ENCODE peak calls at places on chromosomes 13 and 19, in four cellular contexts. One of them, this sample, is unnamed.

GRCh38 chr19:6412111-6412999 is 12.3 kb downstream of the KHSRP start:
- DNase-seq in A549: no peak
- DNase-seq in lower leg skin: no peak
- DNase-seq in Caco-2: peak
- DNase-seq in this sample: no peak

GRCh38 chr13:94914829-94915228 is 202.5 kb upstream of the SOX21 start:
- DNase-seq in A549: no peak
- DNase-seq in lower leg skin: no peak
- DNase-seq in Caco-2: no peak
- DNase-seq in this sample: no peak

GRCh38 chr13:21901772-21902708 is 231.2 kb downstream of the FGF9 start:
- DNase-seq in A549: no peak
- DNase-seq in Caco-2: no peak
- DNase-seq in lower leg skin: peak
- DNase-seq in this sample: no peak

GRCh38 chr19:13962738-13963602 is 10.7 kb downstream of the DCAF15 start:
- DNase-seq in lower leg skin: no peak
- DNase-seq in A549: no peak
- DNase-seq in Caco-2: no peak
- DNase-seq in this sample: no peak

GRCh38 chr13:109778102-109778542 is 8.3 kb downstream of the IRS2 start:
- DNase-seq in A549: no peak
- DNase-seq in Caco-2: no peak
- DNase-seq in lower leg skin: no peak
- DNase-seq in this sample: no peak

GRCh38 chr13:38687246-38688229 is 661 bp downstream of the FREM2 start:
- DNase-seq in A549: no peak
- DNase-seq in lower leg skin: no peak
- DNase-seq in Caco-2: no peak
- DNase-seq in this sample: no peak

GRCh38 chr13:112804374-112804773 is 114.5 kb downstream of the ATP11A start:
- DNase-seq in lower leg skin: no peak
- DNase-seq in A549: no peak
- DNase-seq in Caco-2: no peak
- DNase-seq in this sample: no peak

GRCh38 chr13:50713849-50714248 is 129.6 kb downstream of the DLEU7 start:
- DNase-seq in Caco-2: no peak
- DNase-seq in A549: no peak
- DNase-seq in lower leg skin: no peak
- DNase-seq in this sample: no peak

GRCh38 chr13:75385708-75386083 is 96.3 kb downstream of the TBC1D4 start:
- DNase-seq in A549: no peak
- DNase-seq in lower leg skin: no peak
- DNase-seq in Caco-2: peak
- DNase-seq in this sample: no peak

GRCh38 chr13:29991343-29991742 is 140.9 kb upstream of the UBL3 start:
- DNase-seq in A549: no peak
- DNase-seq in Caco-2: no peak
- DNase-seq in lower leg skin: no peak
- DNase-seq in this sample: no peak

GRCh38 chr19:29805026-29805925 is 6.5 kb upstream of the CCNE1 start:
- DNase-seq in A549: no peak
- DNase-seq in Caco-2: no peak
- DNase-seq in lower leg skin: no peak
- DNase-seq in this sample: no peak

GRCh38 chr19:45464861-45465427 is 2.9 kb upstream of the FOSB start:
- DNase-seq in A549: no peak
- DNase-seq in Caco-2: no peak
- DNase-seq in lower leg skin: no peak
- DNase-seq in this sample: no peak

GRCh38 chr19:2612619-2613249 is 89.8 kb downstream of the GNG7 start:
- DNase-seq in Caco-2: no peak
- DNase-seq in A549: no peak
- DNase-seq in lower leg skin: no peak
- DNase-seq in this sample: no peak

GRCh38 chr19:39413903-39414608 is 1.6 kb downstream of the PLEKHG2 start:
- DNase-seq in Caco-2: peak
- DNase-seq in lower leg skin: peak
- DNase-seq in A549: peak
- DNase-seq in this sample: no peak

GRCh38 chr13:47858042-47858677 is 142.9 kb downstream of the SUCLA2 start:
- DNase-seq in lower leg skin: no peak
- DNase-seq in Caco-2: no peak
- DNase-seq in A549: no peak
- DNase-seq in this sample: no peak

DNA sequence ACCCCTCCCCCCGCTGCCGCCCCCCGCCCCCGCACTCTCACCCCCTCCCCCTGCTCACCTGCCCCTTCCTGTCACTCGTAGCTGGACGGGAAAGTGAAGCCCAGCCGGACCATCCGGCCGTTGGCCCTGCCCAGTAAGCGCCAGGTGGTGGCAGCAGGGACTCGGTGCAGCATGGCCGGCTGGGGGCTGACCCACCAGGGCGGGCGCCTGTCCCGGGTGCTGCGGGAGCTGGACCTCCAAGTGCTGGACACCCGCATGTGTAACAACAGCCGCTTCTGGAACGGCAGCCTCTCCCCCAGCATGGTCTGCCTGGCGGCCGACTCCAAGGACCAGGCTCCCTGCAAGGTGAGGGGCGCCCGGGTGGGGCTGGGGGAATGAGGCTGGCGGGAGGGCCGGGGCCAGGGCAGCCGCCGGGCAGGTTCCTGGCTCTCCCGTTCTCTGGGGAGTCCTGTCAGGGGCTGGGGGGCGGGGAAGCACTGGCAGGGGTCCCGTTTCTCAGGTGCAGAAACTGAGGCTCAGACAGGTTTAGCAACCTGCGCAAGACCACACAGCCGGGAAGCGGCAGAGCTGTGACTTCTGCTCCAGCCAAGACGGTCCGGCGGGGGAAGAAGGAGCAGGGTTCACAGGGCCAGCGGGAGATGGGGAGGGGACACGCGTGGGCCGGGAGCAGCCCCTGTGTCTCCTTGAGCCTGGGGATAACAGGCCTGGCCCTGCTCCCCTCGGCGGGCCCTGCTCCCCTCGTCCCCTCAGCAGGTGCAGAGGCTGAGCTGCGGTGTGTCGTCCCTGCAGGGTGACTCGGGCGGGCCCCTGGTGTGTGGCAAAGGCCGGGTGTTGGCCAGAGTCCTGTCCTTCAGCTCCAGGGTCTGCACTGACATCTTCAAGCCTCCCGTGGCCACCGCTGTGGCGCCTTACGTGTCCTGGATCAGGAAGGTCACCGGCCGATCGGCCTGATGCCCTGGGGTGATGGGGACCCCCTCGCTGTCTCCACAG is 5.3 kb downstream of the GZMM start:
- DNase-seq in Caco-2: no peak
- DNase-seq in A549: no peak
- DNase-seq in lower leg skin: no peak
- DNase-seq in this sample: no peak
- TF ChIP-seq CTCF in Caco-2: no peak
- TF ChIP-seq CTCF in A549: no peak
- TF ChIP-seq CTCF in lower leg skin: no peak
- TF ChIP-seq CTCF in this sample: no peak

DNA sequence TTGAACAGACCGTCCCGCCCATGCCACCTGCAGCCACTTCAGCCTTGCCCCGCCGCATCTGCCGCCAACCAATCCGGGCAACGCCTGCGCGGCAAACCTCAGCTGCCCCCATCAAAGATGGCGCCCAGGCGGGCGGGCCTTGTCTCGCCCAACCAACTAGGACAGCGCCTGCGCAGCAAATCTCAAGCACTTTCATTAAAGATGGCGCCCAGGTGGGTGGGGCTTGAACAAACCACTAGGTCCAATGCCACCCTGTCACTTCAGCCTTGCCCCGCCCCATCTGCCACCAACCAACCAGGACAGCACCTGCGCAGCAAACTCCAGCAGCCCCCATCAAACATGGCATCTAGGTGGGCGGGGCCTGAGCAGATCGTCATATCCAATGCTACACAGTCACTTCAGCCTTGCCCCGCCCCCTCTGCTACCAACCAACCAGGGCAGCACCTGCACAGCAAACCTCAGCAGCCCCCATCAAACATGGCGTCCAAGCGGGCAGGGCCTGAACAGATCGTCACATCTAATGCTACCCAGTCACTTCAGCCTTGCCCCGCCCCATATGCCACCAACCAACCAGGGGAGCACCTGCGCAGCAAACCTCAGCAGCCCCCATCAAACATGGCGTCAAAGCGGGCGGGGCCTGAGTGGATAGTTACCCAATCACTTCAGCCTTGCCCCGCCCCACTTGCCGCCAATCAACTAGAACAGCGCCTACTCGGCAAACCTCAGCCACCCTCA is 1.4 kb downstream of the PEG3 start:
- DNase-seq in A549: no peak
- DNase-seq in lower leg skin: peak
- DNase-seq in Caco-2: no peak
- DNase-seq in this sample: peak
- H3K4me3 ChIP-seq in A549: no peak
- H3K4me3 ChIP-seq in lower leg skin: no peak
- H3K4me3 ChIP-seq in Caco-2: no peak
- H3K4me3 ChIP-seq in this sample: peak

DNA sequence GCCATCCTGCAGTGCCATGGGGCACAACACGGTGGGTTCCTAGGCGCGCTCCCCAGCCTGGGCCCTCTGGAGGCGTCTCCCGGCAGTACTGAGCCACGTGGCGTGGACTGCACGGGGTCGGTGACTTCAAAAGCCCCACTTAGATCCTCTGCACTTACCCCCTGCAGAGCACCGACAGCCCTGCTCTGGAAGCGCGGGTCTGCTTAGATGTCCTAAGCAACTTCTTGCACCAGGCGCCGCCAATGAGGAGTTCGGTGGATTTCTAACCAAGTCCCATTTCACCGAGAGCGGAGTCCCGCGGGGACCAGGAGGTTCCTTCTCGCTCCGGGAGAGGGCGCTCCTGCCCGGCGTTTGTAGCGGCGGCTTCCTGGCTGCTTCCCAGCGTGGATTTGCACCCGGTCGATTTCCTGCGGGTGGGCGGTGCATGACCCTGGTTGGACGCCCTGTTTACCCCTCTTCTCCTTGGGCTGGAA is 25.2 kb upstream of the ZNF845 start:
- DNase-seq in Caco-2: no peak
- DNase-seq in lower leg skin: no peak
- DNase-seq in A549: no peak
- DNase-seq in this sample: no peak
- TF ChIP-seq CTCF in Caco-2: no peak
- TF ChIP-seq CTCF in lower leg skin: no peak
- TF ChIP-seq CTCF in A549: no peak
- TF ChIP-seq CTCF in this sample: peak

GRCh38 chr19:5192568-5192967 is 148.0 kb downstream of the PTPRS start:
- DNase-seq in Caco-2: no peak
- DNase-seq in lower leg skin: no peak
- DNase-seq in A549: no peak
- DNase-seq in this sample: no peak
- H3K4me3 ChIP-seq in Caco-2: no peak
- H3K4me3 ChIP-seq in lower leg skin: no peak
- H3K4me3 ChIP-seq in A549: no peak
- H3K4me3 ChIP-seq in this sample: no peak

GRCh38 chr19:48925240-48925843 is 8.2 kb upstream of the DHDH start:
- DNase-seq in lower leg skin: no peak
- DNase-seq in A549: no peak
- DNase-seq in Caco-2: no peak
- DNase-seq in this sample: no peak
- TF ChIP-seq CTCF in lower leg skin: no peak
- TF ChIP-seq CTCF in A549: no peak
- TF ChIP-seq CTCF in Caco-2: no peak
- TF ChIP-seq CTCF in this sample: no peak